ENCODE peak calls at places on chromosomes 6 and 20, in six cellular contexts. One of them, this sample, is unnamed.

GRCh38 chr6:422423-423061 is 31.0 kb downstream of the IRF4 start:
- DNase-seq in neuronal stem cell: no peak
- DNase-seq in mesendoderm: peak; percentile 23
- DNase-seq in H9: no peak
- DNase-seq in mesenchymal stem cell: peak; percentile 93
- DNase-seq in IMR-90: peak; percentile 97
- DNase-seq in this sample: no peak

GRCh38 chr20:47810116-47810672 is 24.9 kb upstream of the SULF2 start:
- DNase-seq in neuronal stem cell: no peak
- DNase-seq in mesendoderm: no peak
- DNase-seq in H9: no peak
- DNase-seq in mesenchymal stem cell: no peak
- DNase-seq in IMR-90: no peak
- DNase-seq in this sample: no peak

GRCh38 chr20:48606841-48607543 is 220.8 kb downstream of the PREX1 start:
- DNase-seq in neuronal stem cell: no peak
- DNase-seq in mesendoderm: no peak
- DNase-seq in H9: no peak
- DNase-seq in mesenchymal stem cell: no peak
- DNase-seq in IMR-90: no peak
- DNase-seq in this sample: no peak

GRCh38 chr6:134911532-134911931 is 38.4 kb downstream of the ALDH8A1 start:
- DNase-seq in neuronal stem cell: no peak
- DNase-seq in mesendoderm: no peak
- DNase-seq in H9: no peak
- DNase-seq in mesenchymal stem cell: peak; percentile 42
- DNase-seq in IMR-90: peak; percentile 88
- DNase-seq in this sample: no peak

GRCh38 chr6:12911387-12911960 is 194.9 kb downstream of the PHACTR1 start:
- DNase-seq in neuronal stem cell: no peak
- DNase-seq in mesendoderm: peak; percentile 32
- DNase-seq in H9: no peak
- DNase-seq in mesenchymal stem cell: peak; percentile 40
- DNase-seq in IMR-90: peak; percentile 9
- DNase-seq in this sample: no peak

GRCh38 chr6:31113861-31114539 is 600 bp upstream of the PSORS1C1 start:
- DNase-seq in neuronal stem cell: no peak
- DNase-seq in mesendoderm: peak; percentile 77
- DNase-seq in H9: no peak
- DNase-seq in mesenchymal stem cell: no peak
- DNase-seq in IMR-90: peak; percentile 24
- DNase-seq in this sample: no peak

GRCh38 chr6:149904661-149905370 is 6.9 kb upstream of the RAET1E start:
- DNase-seq in neuronal stem cell: no peak
- DNase-seq in mesendoderm: no peak
- DNase-seq in H9: peak; percentile 14
- DNase-seq in mesenchymal stem cell: no peak
- DNase-seq in IMR-90: no peak
- DNase-seq in this sample: no peak

GRCh38 chr20:54980321-54980960 is 505.0 kb downstream of the DOK5 start:
- DNase-seq in neuronal stem cell: peak; percentile 8
- DNase-seq in mesendoderm: peak; percentile 60
- DNase-seq in H9: no peak
- DNase-seq in mesenchymal stem cell: no peak
- DNase-seq in IMR-90: no peak
- DNase-seq in this sample: no peak

GRCh38 chr20:8057871-8058270 is 38.3 kb upstream of the TMX4 start:
- DNase-seq in neuronal stem cell: no peak
- DNase-seq in mesendoderm: no peak
- DNase-seq in H9: no peak
- DNase-seq in mesenchymal stem cell: no peak
- DNase-seq in IMR-90: no peak
- DNase-seq in this sample: no peak

GRCh38 chr20:17956099-17956685 is 12.4 kb downstream of the SNX5 start:
- DNase-seq in neuronal stem cell: no peak
- DNase-seq in mesendoderm: no peak
- DNase-seq in H9: no peak
- DNase-seq in mesenchymal stem cell: no peak
- DNase-seq in IMR-90: no peak
- DNase-seq in this sample: no peak
- H2BK15ac ChIP-seq in neuronal stem cell: no peak overlapping the region
- H2BK15ac ChIP-seq in mesendoderm: no peak overlapping the region
- H2BK15ac ChIP-seq in H9: no peak overlapping the region
- H2BK15ac ChIP-seq in mesenchymal stem cell: no peak overlapping the region
- H2BK15ac ChIP-seq in IMR-90: no peak overlapping the region
- H2BK15ac ChIP-seq in this sample: no peak overlapping the region

DNA sequence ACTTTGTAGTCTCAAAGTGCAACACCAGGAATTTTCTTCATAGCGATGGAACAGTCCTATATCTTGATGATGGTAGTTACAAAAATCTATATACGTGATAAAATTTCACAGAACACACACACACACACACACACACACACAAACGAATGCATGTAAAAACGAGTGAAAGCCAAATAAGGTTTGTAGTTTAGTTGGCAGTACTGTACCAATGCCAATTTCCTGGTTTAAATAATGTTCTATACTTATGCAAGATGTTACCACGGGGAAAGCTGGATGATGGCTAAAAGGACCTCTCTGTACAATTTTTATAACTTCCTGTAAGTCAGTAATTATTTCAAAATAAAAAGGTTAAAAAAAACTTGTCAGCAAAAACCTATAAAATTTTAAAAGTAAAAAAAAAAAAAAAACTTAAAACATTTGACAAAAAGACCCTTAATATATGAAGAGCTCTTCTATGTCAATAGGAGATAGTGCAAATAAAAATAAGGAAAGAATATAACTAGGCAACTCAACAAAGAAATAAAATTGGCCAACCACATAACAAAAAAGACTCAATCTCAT is 37.6 kb downstream of the PDSS2 start:
- DNase-seq in neuronal stem cell: no peak
- DNase-seq in mesendoderm: no peak
- DNase-seq in H9: no peak
- DNase-seq in mesenchymal stem cell: no peak
- DNase-seq in IMR-90: no peak
- DNase-seq in this sample: no peak
- H2BK15ac ChIP-seq in neuronal stem cell: no peak overlapping the region
- H2BK15ac ChIP-seq in mesendoderm: no peak overlapping the region
- H2BK15ac ChIP-seq in H9: no peak overlapping the region
- H2BK15ac ChIP-seq in mesenchymal stem cell: no peak overlapping the region
- H2BK15ac ChIP-seq in IMR-90: no peak overlapping the region
- H2BK15ac ChIP-seq in this sample: no peak overlapping the region

DNA sequence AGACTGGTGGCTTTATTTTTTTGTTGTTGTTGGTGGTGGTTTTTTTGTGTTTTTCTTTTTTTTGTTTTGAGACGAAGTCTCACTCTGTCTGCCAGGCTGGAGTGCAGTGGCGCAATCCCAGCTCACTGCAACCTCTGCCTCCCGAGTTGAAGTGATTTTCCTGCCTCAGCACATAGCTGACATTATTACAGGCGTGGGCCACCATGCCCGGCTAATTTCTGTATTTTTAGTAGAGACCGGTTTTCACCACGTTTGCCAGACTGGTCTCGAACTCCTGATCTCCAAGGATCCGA is 693 bp downstream of the SERPINB9 start:
- DNase-seq in neuronal stem cell: no peak
- DNase-seq in mesendoderm: no peak
- DNase-seq in H9: no peak
- DNase-seq in mesenchymal stem cell: no peak
- DNase-seq in IMR-90: peak; percentile 24
- DNase-seq in this sample: no peak
- H2BK15ac ChIP-seq in neuronal stem cell: no peak overlapping the region
- H2BK15ac ChIP-seq in mesendoderm: no peak overlapping the region
- H2BK15ac ChIP-seq in H9: no peak overlapping the region
- H2BK15ac ChIP-seq in mesenchymal stem cell: no peak overlapping the region
- H2BK15ac ChIP-seq in IMR-90: no peak overlapping the region
- H2BK15ac ChIP-seq in this sample: no peak overlapping the region

DNA sequence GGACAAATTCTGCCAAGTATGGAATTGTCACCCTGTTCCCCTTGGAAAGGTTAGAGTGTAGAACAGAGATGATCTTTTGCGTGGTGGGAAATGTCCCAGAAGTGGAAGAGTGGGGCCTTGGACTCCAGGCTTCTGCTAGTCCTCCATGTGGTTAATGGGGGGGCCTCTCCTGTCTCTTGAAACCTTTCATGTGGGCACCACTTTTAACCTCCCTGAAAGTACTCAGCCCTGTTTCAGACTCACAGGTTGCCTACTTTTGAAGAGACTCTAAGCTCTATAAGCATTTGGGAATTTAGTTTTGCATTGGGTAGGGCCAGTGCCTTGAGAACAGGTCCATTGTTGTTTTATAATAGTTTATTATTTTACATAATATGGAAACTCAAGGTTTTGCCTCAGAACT is 17.5 kb downstream of the RREB1 start:
- DNase-seq in neuronal stem cell: no peak
- DNase-seq in mesendoderm: no peak
- DNase-seq in H9: no peak
- DNase-seq in mesenchymal stem cell: no peak
- DNase-seq in IMR-90: no peak
- DNase-seq in this sample: no peak
- H2BK15ac ChIP-seq in neuronal stem cell: no peak overlapping the region
- H2BK15ac ChIP-seq in mesendoderm: no peak overlapping the region
- H2BK15ac ChIP-seq in H9: no peak overlapping the region
- H2BK15ac ChIP-seq in mesenchymal stem cell: no peak overlapping the region
- H2BK15ac ChIP-seq in IMR-90: no peak overlapping the region
- H2BK15ac ChIP-seq in this sample: no peak overlapping the region

DNA sequence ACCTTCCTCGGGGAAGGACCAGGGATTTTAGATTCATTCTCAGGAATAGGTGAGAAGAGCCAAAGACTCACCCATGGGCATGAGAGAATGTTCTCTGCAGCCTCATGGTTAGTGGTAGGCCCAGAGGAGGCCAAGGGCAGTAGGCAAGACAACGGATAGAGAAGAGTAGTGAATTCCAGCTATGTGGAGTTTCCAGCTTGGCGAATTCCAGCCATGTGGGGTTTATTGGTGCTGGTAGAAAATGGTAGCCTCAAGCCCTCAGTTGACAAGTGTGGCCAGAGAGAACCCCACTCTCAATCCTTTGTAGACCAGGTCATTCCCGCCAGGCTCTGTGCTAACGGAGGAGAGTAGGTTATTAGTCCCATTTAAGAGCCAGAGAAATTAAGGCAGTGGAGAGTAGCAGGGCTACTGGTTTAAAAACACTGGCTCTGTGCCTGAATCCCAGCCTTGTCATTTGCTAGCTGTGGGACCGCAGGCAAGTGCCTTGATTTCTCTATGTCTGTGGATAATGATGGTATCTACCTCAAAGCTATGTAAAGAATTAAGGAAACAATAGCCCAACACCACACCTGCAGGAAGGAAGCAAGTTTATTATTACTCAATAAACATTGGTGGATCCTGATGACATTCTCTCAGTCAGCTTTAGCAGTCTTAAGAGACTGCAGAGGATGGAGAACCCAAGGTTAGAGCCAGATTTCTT is 2.0 kb upstream of the SLC9A8 start:
- DNase-seq in neuronal stem cell: no peak
- DNase-seq in mesendoderm: peak; percentile 11
- DNase-seq in H9: no peak
- DNase-seq in mesenchymal stem cell: no peak
- DNase-seq in IMR-90: no peak
- DNase-seq in this sample: no peak
- H2BK15ac ChIP-seq in neuronal stem cell: no peak overlapping the region
- H2BK15ac ChIP-seq in mesendoderm: no peak overlapping the region
- H2BK15ac ChIP-seq in H9: no peak overlapping the region
- H2BK15ac ChIP-seq in mesenchymal stem cell: no peak overlapping the region
- H2BK15ac ChIP-seq in IMR-90: peak overlapping the region; percentile 25
- H2BK15ac ChIP-seq in this sample: peak overlapping the region; percentile 61

GRCh38 chr20:46203510-46203837 is 85.4 kb downstream of the CD40 start:
- DNase-seq in neuronal stem cell: no peak
- DNase-seq in mesendoderm: no peak
- DNase-seq in H9: no peak
- DNase-seq in mesenchymal stem cell: no peak
- DNase-seq in IMR-90: no peak
- DNase-seq in this sample: no peak

GRCh38 chr20:46204594-46205205 is 86.6 kb downstream of the CD40 start:
- DNase-seq in neuronal stem cell: no peak
- DNase-seq in mesendoderm: no peak
- DNase-seq in H9: no peak
- DNase-seq in mesenchymal stem cell: no peak
- DNase-seq in IMR-90: no peak
- DNase-seq in this sample: no peak

GRCh38 chr20:46205349-46205748 is 87.2 kb downstream of the CD40 start:
- DNase-seq in neuronal stem cell: no peak
- DNase-seq in mesendoderm: no peak
- DNase-seq in H9: no peak
- DNase-seq in mesenchymal stem cell: no peak
- DNase-seq in IMR-90: no peak
- DNase-seq in this sample: no peak

GRCh38 chr20:46200582-46201570 is 82.8 kb downstream of the CD40 start:
- DNase-seq in neuronal stem cell: no peak
- DNase-seq in mesendoderm: no peak
- DNase-seq in H9: no peak
- DNase-seq in mesenchymal stem cell: no peak
- DNase-seq in IMR-90: no peak
- DNase-seq in this sample: no peak

GRCh38 chr20:46202758-46203509 is 84.8 kb downstream of the CD40 start:
- DNase-seq in neuronal stem cell: no peak
- DNase-seq in mesendoderm: no peak
- DNase-seq in H9: no peak
- DNase-seq in mesenchymal stem cell: no peak
- DNase-seq in IMR-90: no peak
- DNase-seq in this sample: no peak
- H2BK15ac ChIP-seq in neuronal stem cell: no peak overlapping the region
- H2BK15ac ChIP-seq in mesendoderm: no peak overlapping the region
- H2BK15ac ChIP-seq in H9: no peak overlapping the region
- H2BK15ac ChIP-seq in mesenchymal stem cell: no peak overlapping the region
- H2BK15ac ChIP-seq in IMR-90: no peak overlapping the region
- H2BK15ac ChIP-seq in this sample: peak overlapping the region; percentile 92

DNA sequence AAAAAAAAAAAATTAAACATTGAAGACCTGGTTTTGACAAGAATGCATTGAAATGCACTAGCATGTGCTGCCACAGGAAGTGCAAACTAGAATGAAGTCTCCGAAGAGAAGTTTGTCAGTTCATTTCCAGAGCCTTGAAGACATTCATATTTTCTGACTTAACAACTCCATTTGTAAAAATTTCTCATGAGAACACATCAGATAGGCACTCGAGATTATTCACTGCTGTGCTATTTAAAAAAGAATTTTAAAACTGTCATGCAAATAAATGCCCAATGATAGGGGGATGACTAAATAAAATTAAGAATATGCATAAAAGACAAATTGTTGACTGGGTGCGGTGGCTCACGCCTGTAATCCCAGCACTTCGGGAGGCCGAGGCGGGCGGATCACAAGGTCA is 394.6 kb upstream of the JARID2 start:
- DNase-seq in neuronal stem cell: no peak
- DNase-seq in mesendoderm: no peak
- DNase-seq in H9: no peak
- DNase-seq in mesenchymal stem cell: no peak
- DNase-seq in IMR-90: peak; percentile 66
- DNase-seq in this sample: no peak
- H2BK15ac ChIP-seq in neuronal stem cell: no peak overlapping the region
- H2BK15ac ChIP-seq in mesendoderm: no peak overlapping the region
- H2BK15ac ChIP-seq in H9: no peak overlapping the region
- H2BK15ac ChIP-seq in mesenchymal stem cell: no peak overlapping the region
- H2BK15ac ChIP-seq in IMR-90: peak overlapping the region; percentile 81
- H2BK15ac ChIP-seq in this sample: no peak overlapping the region